ENCODE peak calls at places on chromosome 22, in six cellular contexts. One of them, this sample, is unnamed.

GRCh38 chr22:36769541-36769940 is 6.4 kb downstream of the IFT27 start:
- DNase-seq in Panc1: no peak
- DNase-seq in WERI-Rb-1: no peak
- DNase-seq in pancreas: no peak
- DNase-seq in GM23338: no peak
- DNase-seq in lung: no peak
- DNase-seq in this sample: no peak

GRCh38 chr22:42655693-42656092 is 6.5 kb upstream of the CYB5R3 start:
- DNase-seq in Panc1: no peak
- DNase-seq in WERI-Rb-1: no peak
- DNase-seq in pancreas: no peak
- DNase-seq in GM23338: peak; percentile 8
- DNase-seq in lung: no peak
- DNase-seq in this sample: no peak

GRCh38 chr22:36746571-36746970 is 29.3 kb downstream of the IFT27 start:
- DNase-seq in GM23338: no peak
- DNase-seq in WERI-Rb-1: no peak
- DNase-seq in Panc1: no peak
- DNase-seq in lung: no peak
- DNase-seq in pancreas: no peak
- DNase-seq in this sample: no peak

GRCh38 chr22:23828800-23829680 is 9.8 kb downstream of the DERL3 start:
- DNase-seq in GM23338: no peak
- DNase-seq in pancreas: no peak
- DNase-seq in WERI-Rb-1: no peak
- DNase-seq in Panc1: no peak
- DNase-seq in lung: no peak
- DNase-seq in this sample: no peak

GRCh38 chr22:23838686-23839468 is at the start of gene DERL3:
- DNase-seq in WERI-Rb-1: peak; percentile 100
- DNase-seq in lung: peak; percentile 99
- DNase-seq in pancreas: peak; percentile 99
- DNase-seq in Panc1: peak; percentile 66
- DNase-seq in GM23338: peak; percentile 100
- DNase-seq in this sample: peak; percentile 97

GRCh38 chr22:37806409-37807338 is 1.1 kb upstream of the GCAT start:
- DNase-seq in lung: no peak
- DNase-seq in Panc1: no peak
- DNase-seq in GM23338: peak; percentile 47
- DNase-seq in WERI-Rb-1: no peak
- DNase-seq in pancreas: peak; percentile 51
- DNase-seq in this sample: peak; percentile 32

GRCh38 chr22:29581799-29582198 is 886 bp upstream of the NIPSNAP1 start:
- DNase-seq in WERI-Rb-1: no peak
- DNase-seq in Panc1: no peak
- DNase-seq in lung: peak; percentile 43
- DNase-seq in GM23338: peak; percentile 34
- DNase-seq in pancreas: peak; percentile 21
- DNase-seq in this sample: no peak

GRCh38 chr22:43228330-43228729 is 41.4 kb upstream of the TTLL12 start:
- DNase-seq in Panc1: no peak
- DNase-seq in GM23338: peak; percentile 88
- DNase-seq in lung: no peak
- DNase-seq in WERI-Rb-1: peak; percentile 84
- DNase-seq in pancreas: no peak
- DNase-seq in this sample: peak; percentile 42

GRCh38 chr22:43840851-43841250 is 21.5 kb downstream of the SULT4A1 start:
- DNase-seq in pancreas: no peak
- DNase-seq in GM23338: no peak
- DNase-seq in lung: no peak
- DNase-seq in Panc1: no peak
- DNase-seq in WERI-Rb-1: no peak
- DNase-seq in this sample: no peak

GRCh38 chr22:25406510-25407210 is 157.8 kb upstream of the GRK3 start:
- DNase-seq in lung: no peak
- DNase-seq in WERI-Rb-1: no peak
- DNase-seq in Panc1: no peak
- DNase-seq in GM23338: no peak
- DNase-seq in pancreas: no peak
- DNase-seq in this sample: no peak

GRCh38 chr22:42076764-42077485 is 2.6 kb upstream of the SMDT1 start:
- DNase-seq in lung: no peak
- DNase-seq in pancreas: no peak
- DNase-seq in WERI-Rb-1: no peak
- DNase-seq in GM23338: no peak
- DNase-seq in Panc1: no peak
- DNase-seq in this sample: no peak

GRCh38 chr22:39524089-39524752 is 3.9 kb downstream of the ATF4 start:
- DNase-seq in GM23338: no peak
- DNase-seq in Panc1: no peak
- DNase-seq in pancreas: peak; percentile 41
- DNase-seq in WERI-Rb-1: peak; percentile 59
- DNase-seq in lung: no peak
- DNase-seq in this sample: no peak

GRCh38 chr22:26610072-26610958 is 7.5 kb downstream of the CRYBB1 start:
- DNase-seq in WERI-Rb-1: no peak
- DNase-seq in GM23338: no peak
- DNase-seq in pancreas: no peak
- DNase-seq in lung: no peak
- DNase-seq in Panc1: no peak
- DNase-seq in this sample: peak; percentile 86

GRCh38 chr22:43750751-43751150 is 61.4 kb downstream of the EFCAB6 start:
- DNase-seq in lung: no peak
- DNase-seq in WERI-Rb-1: peak; percentile 69
- DNase-seq in GM23338: no peak
- DNase-seq in Panc1: no peak
- DNase-seq in pancreas: no peak
- DNase-seq in this sample: no peak

GRCh38 chr22:17817079-17817478 is 42.8 kb upstream of the BID start:
- DNase-seq in GM23338: no peak
- DNase-seq in pancreas: no peak
- DNase-seq in WERI-Rb-1: no peak
- DNase-seq in Panc1: no peak
- DNase-seq in lung: no peak
- DNase-seq in this sample: no peak

GRCh38 chr22:44452531-44453420 is 45.3 kb downstream of the RTL6 start:
- DNase-seq in Panc1: no peak
- DNase-seq in lung: no peak
- DNase-seq in WERI-Rb-1: no peak
- DNase-seq in pancreas: no peak
- DNase-seq in GM23338: no peak
- DNase-seq in this sample: no peak

GRCh38 chr22:43186272-43187170 is at the start of gene TTLL12:
- DNase-seq in Panc1: no peak
- DNase-seq in WERI-Rb-1: peak; percentile 46
- DNase-seq in pancreas: peak; percentile 66
- DNase-seq in GM23338: peak; percentile 70
- DNase-seq in lung: no peak
- DNase-seq in this sample: peak; percentile 35

GRCh38 chr22:39176067-39176621 is 23.7 kb upstream of the CBX7 start:
- DNase-seq in WERI-Rb-1: no peak
- DNase-seq in Panc1: no peak
- DNase-seq in pancreas: peak; percentile 69
- DNase-seq in GM23338: peak; percentile 92
- DNase-seq in lung: no peak
- DNase-seq in this sample: peak; percentile 90

GRCh38 chr22:41442240-41442792 is 4.3 kb downstream of the TOB2 start:
- DNase-seq in pancreas: no peak
- DNase-seq in GM23338: no peak
- DNase-seq in lung: no peak
- DNase-seq in WERI-Rb-1: peak; percentile 71
- DNase-seq in Panc1: no peak
- DNase-seq in this sample: no peak

GRCh38 chr22:23181763-23182288 is 1.5 kb downstream of the BCR start:
- DNase-seq in WERI-Rb-1: no peak
- DNase-seq in GM23338: peak; percentile 40
- DNase-seq in lung: no peak
- DNase-seq in Panc1: no peak
- DNase-seq in pancreas: no peak
- DNase-seq in this sample: no peak

GRCh38 chr22:46619240-46619829 is 851 bp upstream of the GRAMD4 start:
- DNase-seq in Panc1: no peak
- DNase-seq in WERI-Rb-1: no peak
- DNase-seq in GM23338: no peak
- DNase-seq in pancreas: no peak
- DNase-seq in lung: no peak
- DNase-seq in this sample: no peak

GRCh38 chr22:45552580-45553332 is 50.1 kb downstream of the FBLN1 start:
- DNase-seq in pancreas: no peak
- DNase-seq in GM23338: peak; percentile 73
- DNase-seq in lung: peak; percentile 51
- DNase-seq in Panc1: no peak
- DNase-seq in WERI-Rb-1: no peak
- DNase-seq in this sample: peak; percentile 94

GRCh38 chr22:40007826-40008710 is 13.3 kb downstream of the FAM83F start:
- DNase-seq in WERI-Rb-1: no peak
- DNase-seq in GM23338: no peak
- DNase-seq in pancreas: no peak
- DNase-seq in lung: peak; percentile 42
- DNase-seq in Panc1: no peak
- DNase-seq in this sample: no peak

GRCh38 chr22:36846949-36847348 is 13.9 kb upstream of the NCF4 start:
- DNase-seq in lung: no peak
- DNase-seq in WERI-Rb-1: no peak
- DNase-seq in pancreas: no peak
- DNase-seq in GM23338: no peak
- DNase-seq in Panc1: no peak
- DNase-seq in this sample: no peak

GRCh38 chr22:37515902-37516301 is 3.3 kb downstream of the CARD10 start:
- DNase-seq in WERI-Rb-1: no peak
- DNase-seq in GM23338: no peak
- DNase-seq in Panc1: no peak
- DNase-seq in lung: no peak
- DNase-seq in pancreas: no peak
- DNase-seq in this sample: no peak

GRCh38 chr22:37324340-37325023 is 42.2 kb downstream of the CYTH4 start:
- DNase-seq in GM23338: peak; percentile 50
- DNase-seq in WERI-Rb-1: no peak
- DNase-seq in pancreas: no peak
- DNase-seq in lung: no peak
- DNase-seq in Panc1: no peak
- DNase-seq in this sample: no peak

GRCh38 chr22:40036591-40037225 is 42.0 kb downstream of the FAM83F start:
- DNase-seq in Panc1: peak; percentile 52
- DNase-seq in pancreas: peak; percentile 62
- DNase-seq in WERI-Rb-1: peak; percentile 83
- DNase-seq in GM23338: peak; percentile 88
- DNase-seq in lung: peak; percentile 43
- DNase-seq in this sample: peak; percentile 85

GRCh38 chr22:48957987-48958321 is 869.7 kb downstream of the BRD1 start:
- DNase-seq in Panc1: no peak
- DNase-seq in GM23338: no peak
- DNase-seq in pancreas: peak; percentile 4
- DNase-seq in WERI-Rb-1: no peak
- DNase-seq in lung: no peak
- DNase-seq in this sample: no peak

GRCh38 chr22:48957311-48957986 is 870.2 kb downstream of the BRD1 start:
- DNase-seq in pancreas: peak; percentile 3
- DNase-seq in lung: peak; percentile 26
- DNase-seq in GM23338: no peak
- DNase-seq in WERI-Rb-1: no peak
- DNase-seq in Panc1: no peak
- DNase-seq in this sample: no peak

GRCh38 chr22:48960576-48960975 is 867.1 kb downstream of the BRD1 start:
- DNase-seq in lung: peak; percentile 11
- DNase-seq in GM23338: no peak
- DNase-seq in WERI-Rb-1: no peak
- DNase-seq in pancreas: no peak
- DNase-seq in Panc1: no peak
- DNase-seq in this sample: no peak

GRCh38 chr22:48960981-48961655 is 866.6 kb downstream of the BRD1 start:
- DNase-seq in lung: peak; percentile 17
- DNase-seq in GM23338: no peak
- DNase-seq in Panc1: no peak
- DNase-seq in WERI-Rb-1: no peak
- DNase-seq in pancreas: peak; percentile 1
- DNase-seq in this sample: peak; percentile 1

DNA sequence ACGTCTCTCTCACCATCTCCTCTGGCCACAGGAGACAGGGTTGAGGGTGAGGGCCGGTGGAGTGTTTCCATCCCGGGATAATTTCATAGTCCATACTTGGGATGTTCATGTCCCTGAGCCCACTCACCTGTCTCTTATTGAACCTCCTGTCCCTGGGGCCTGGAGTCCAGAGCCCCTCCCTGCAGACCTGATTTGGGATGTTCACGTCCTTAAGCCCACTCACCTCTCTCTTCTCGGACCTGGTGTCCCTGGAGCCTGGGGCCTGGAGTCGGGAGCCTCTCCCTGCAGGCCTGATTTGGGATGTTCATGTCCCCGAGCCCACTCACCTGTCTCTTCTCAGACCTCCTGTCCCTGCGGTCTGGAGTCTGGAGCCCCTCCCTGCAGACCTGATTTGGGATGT is 868.2 kb downstream of the BRD1 start:
- DNase-seq in GM23338: no peak
- DNase-seq in Panc1: no peak
- DNase-seq in lung: no peak
- DNase-seq in WERI-Rb-1: no peak
- DNase-seq in pancreas: peak; percentile 1
- DNase-seq in this sample: no peak
- TF ChIP-seq CTCF in GM23338: no peak
- TF ChIP-seq CTCF in Panc1: no peak
- TF ChIP-seq CTCF in lung: no peak
- TF ChIP-seq CTCF in WERI-Rb-1: no peak
- TF ChIP-seq CTCF in pancreas: no peak
- TF ChIP-seq CTCF in this sample: no peak

GRCh38 chr22:35649636-35650250 is 1.5 kb downstream of the APOL6 start:
- DNase-seq in pancreas: no peak
- DNase-seq in GM23338: no peak
- DNase-seq in Panc1: no peak
- DNase-seq in lung: peak; percentile 15
- DNase-seq in WERI-Rb-1: peak; percentile 40
- DNase-seq in this sample: no peak
- H3K4me3 ChIP-seq in pancreas: no peak overlapping the region
- H3K4me3 ChIP-seq in GM23338: no peak overlapping the region
- H3K4me3 ChIP-seq in Panc1: peak overlapping the region; percentile 64
- H3K4me3 ChIP-seq in lung: peak overlapping the region; percentile 32
- H3K4me3 ChIP-seq in WERI-Rb-1: no peak overlapping the region
- H3K4me3 ChIP-seq in this sample: no peak overlapping the region

DNA sequence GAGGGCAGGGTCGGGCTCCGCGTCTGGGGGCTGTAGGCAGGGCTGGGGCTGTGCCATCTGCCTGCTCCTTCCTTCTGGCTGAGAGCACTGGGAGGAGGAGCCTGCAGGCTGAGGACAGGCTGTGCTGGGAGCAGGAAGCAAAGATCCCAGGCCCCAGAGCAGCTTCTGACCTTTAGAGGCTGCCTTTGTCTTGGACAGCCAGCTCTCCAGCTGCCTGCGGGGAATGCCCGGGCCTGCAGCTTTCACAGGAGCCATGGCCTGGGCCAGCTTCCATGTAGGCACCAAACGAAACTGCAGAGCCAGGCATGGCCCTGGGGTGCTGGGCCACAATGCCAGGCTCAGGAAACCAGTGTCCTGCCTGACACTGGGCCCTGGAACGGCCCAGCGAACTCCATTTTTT is 67.8 kb downstream of the MCM5 start:
- DNase-seq in Panc1: no peak
- DNase-seq in pancreas: peak; percentile 30
- DNase-seq in GM23338: peak; percentile 36
- DNase-seq in WERI-Rb-1: peak; percentile 52
- DNase-seq in lung: peak; percentile 45
- DNase-seq in this sample: peak; percentile 80
- TF ChIP-seq CTCF in Panc1: no peak
- TF ChIP-seq CTCF in pancreas: no peak
- TF ChIP-seq CTCF in GM23338: no peak
- TF ChIP-seq CTCF in WERI-Rb-1: no peak
- TF ChIP-seq CTCF in lung: no peak
- TF ChIP-seq CTCF in this sample: no peak

GRCh38 chr22:27796829-27797792 is 4.4 kb downstream of the MN1 start:
- DNase-seq in GM23338: no peak
- DNase-seq in Panc1: no peak
- DNase-seq in pancreas: no peak
- DNase-seq in WERI-Rb-1: no peak
- DNase-seq in lung: no peak
- DNase-seq in this sample: no peak
- H3K4me3 ChIP-seq in GM23338: peak overlapping the region; percentile 72
- H3K4me3 ChIP-seq in Panc1: no peak overlapping the region
- H3K4me3 ChIP-seq in pancreas: no peak overlapping the region
- H3K4me3 ChIP-seq in WERI-Rb-1: no peak overlapping the region
- H3K4me3 ChIP-seq in lung: no peak overlapping the region
- H3K4me3 ChIP-seq in this sample: peak overlapping the region; percentile 33

This sample was measured in cardiac fibroblast.